ENCODE peak calls at places on chromosomes 6 and 20, in five cellular contexts. S is AG04449, Z is Panc1, G is mammary epithelial cell, E is GM10248. B is an unnamed sample.

GRCh38 chr6:125995972-125996580 is 9.7 kb downstream of the TRMT11 start:
- DNase-seq in S (no peak), Z (peak; percentile 55), G (peak; percentile 64), E (peak; percentile 56), B (peak; percentile 70)

GRCh38 chr6:81381382-81381916 is 371.0 kb downstream of the TENT5A start:
- DNase-seq in S (no peak), Z (no peak), G (no peak), E (no peak), B (no peak)

GRCh38 chr6:23526519-23526918 is 599.5 kb upstream of the NRSN1 start:
- DNase-seq in S (no peak), Z (no peak), G (no peak), E (no peak), B (no peak)

GRCh38 chr6:64081459-64081858 is 445.9 kb downstream of the PHF3 start:
- DNase-seq in S (no peak), Z (no peak), G (no peak), E (no peak), B (no peak)

GRCh38 chr6:145863988-145864616 is 49.5 kb upstream of the FBXO30 start:
- DNase-seq in S (no peak), Z (no peak), G (no peak), E (peak; percentile 15), B (no peak)

GRCh38 chr6:78966542-78966941 is 99.2 kb downstream of the IRAK1BP1 start:
- DNase-seq in S (no peak), Z (no peak), G (no peak), E (no peak), B (no peak)

GRCh38 chr20:22999756-23000155 is 35.4 kb upstream of the SSTR4 start:
- DNase-seq in S (no peak), Z (no peak), G (no peak), E (no peak), B (no peak)

GRCh38 chr6:292506-293184 is 358 bp downstream of the DUSP22 start:
- DNase-seq in S (no peak), Z (no peak), G (no peak), E (peak; percentile 88), B (peak; percentile 87)

GRCh38 chr6:92777146-92777740 is 642.1 kb downstream of the EPHA7 start:
- DNase-seq in S (no peak), Z (peak; percentile 32), G (peak; percentile 1), E (peak; percentile 3), B (no peak)

GRCh38 chr6:158017621-158018369 is 36.1 kb downstream of the SYNJ2 start:
- DNase-seq in S (no peak), Z (no peak), G (no peak), E (no peak), B (no peak)

GRCh38 chr6:51049983-51050877 is 231.6 kb downstream of the TFAP2B start:
- DNase-seq in S (no peak), Z (no peak), G (peak; percentile 37), E (no peak), B (no peak)

GRCh38 chr6:28868873-28869272 is 54.9 kb downstream of the TRIM27 start:
- DNase-seq in S (no peak), Z (no peak), G (no peak), E (no peak), B (no peak)

GRCh38 chr6:17167327-17167979 is 65.6 kb downstream of the STMND1 start:
- DNase-seq in S (no peak), Z (no peak), G (peak; percentile 61), E (no peak), B (peak; percentile 53)

GRCh38 chr6:28953039-28953872 is 29.5 kb upstream of the TRIM27 start:
- DNase-seq in S (peak; percentile 28), Z (no peak), G (peak; percentile 59), E (peak; percentile 65), B (no peak)

GRCh38 chr6:38806271-38806670 is 91.2 kb downstream of the DNAH8 start:
- DNase-seq in S (no peak), Z (no peak), G (no peak), E (peak; percentile 24), B (no peak)
- TF ChIP-seq CTCF in S (no peak), Z (no peak), G (no peak), E (no peak), B (no peak)

GRCh38 chr20:44912189-44912588 is 2.3 kb downstream of the PABPC1L start:
- DNase-seq in S (no peak), Z (no peak), G (no peak), E (no peak), B (no peak)

GRCh38 chr20:44910690-44911262 is 916 bp downstream of the PABPC1L start:
- DNase-seq in S (no peak), Z (no peak), G (no peak), E (no peak), B (no peak)

GRCh38 chr20:44908987-44909871 is 631 bp upstream of the PABPC1L start:
- DNase-seq in S (no peak), Z (no peak), G (no peak), E (no peak), B (no peak)

GRCh38 chr20:44909872-44910689 is at the start of gene PABPC1L:
- DNase-seq in S (no peak), Z (no peak), G (peak; percentile 77), E (peak; percentile 95), B (peak; percentile 82)

GRCh38 chr20:44911264-44911921 is 1.5 kb downstream of the PABPC1L start:
- DNase-seq in S (no peak), Z (no peak), G (peak; percentile 38), E (peak; percentile 79), B (peak; percentile 89)
- TF ChIP-seq CTCF in S (peak; percentile 46), Z (peak; percentile 82), G (peak; percentile 24), E (peak; percentile 47), B (peak; percentile 53)

DNA sequence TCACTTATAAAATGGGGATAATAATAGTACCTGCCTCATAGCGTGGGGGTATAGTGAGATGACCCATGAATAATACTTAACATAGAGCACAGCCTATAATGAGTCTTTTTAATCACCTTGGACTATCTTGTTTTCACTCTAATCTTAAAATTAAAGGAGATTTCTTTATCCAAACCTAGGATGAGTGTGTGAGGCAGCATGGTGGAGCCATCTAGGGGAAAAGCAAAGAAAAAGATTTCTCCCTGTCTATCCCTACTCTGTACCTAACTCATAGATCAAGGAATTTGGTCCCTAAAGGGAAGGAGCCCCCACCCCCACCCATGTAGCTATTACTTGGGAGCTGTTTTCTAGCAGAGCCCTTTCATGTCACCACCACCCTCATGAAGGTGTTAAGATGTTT is 45.2 kb upstream of the PAK5 start:
- DNase-seq in S (no peak), Z (no peak), G (no peak), E (no peak), B (no peak)
- TF ChIP-seq CTCF in S (no peak), Z (peak; percentile 41), G (peak; percentile 61), E (no peak), B (peak; percentile 8)

DNA sequence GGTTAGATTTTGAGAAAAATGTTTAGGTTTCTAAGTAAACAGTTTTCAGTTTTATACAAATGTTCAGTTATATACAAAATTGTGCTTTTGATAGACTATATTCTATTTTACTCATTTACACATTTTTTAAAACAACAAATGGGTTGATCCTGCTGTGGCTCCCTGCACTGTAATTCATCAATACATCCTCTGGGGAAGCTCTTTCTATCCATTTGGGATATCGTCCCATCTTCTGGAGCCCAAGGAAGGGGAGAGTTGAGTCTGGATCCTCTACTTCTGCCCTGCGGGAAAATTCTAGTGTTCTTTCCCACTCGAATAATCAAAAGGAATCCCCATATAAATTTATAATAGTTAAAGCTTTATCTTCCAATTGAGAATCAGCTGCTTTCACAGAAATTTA is 75.0 kb downstream of the SYCP2L start:
- DNase-seq in S (no peak), Z (no peak), G (no peak), E (no peak), B (no peak)
- TF ChIP-seq CTCF in S (no peak), Z (peak; percentile 7), G (no peak), E (no peak), B (no peak)

B was measured in right lobe of liver.